ENCODE peak calls at places on chromosome 15, in five cellular contexts. T is nucleus accumbens; H is stimulated activated CD8-positive, alpha-beta memory T cell treated with anti-CD3 and anti-CD28 coated beads, Interleukin-7, amount 100 ng/mL, for 24 hours; E is renal cortical epithelial cell; I is OCI-LY7. N is an unnamed sample.

GRCh38 chr15:80873568-80873967 is 94.4 kb downstream of the CEMIP start:
- DNase-seq in H (no peak), T (no peak), E (no peak), I (no peak), N (peak)

GRCh38 chr15:80778964-80779657 is at the start of gene CEMIP:
- DNase-seq in I (no peak), T (no peak), H (peak), E (peak), N (peak)

GRCh38 chr15:38671675-38672141 is 107.1 kb upstream of the RASGRP1 start:
- DNase-seq in T (no peak), E (no peak), H (no peak), I (peak), N (no peak)

GRCh38 chr15:32838820-32839219 is 121.0 kb downstream of the GREM1 start:
- DNase-seq in T (peak), E (peak), I (no peak), H (no peak), N (peak)

GRCh38 chr15:77497942-77498361 is 77.3 kb downstream of the HMG20A start:
- DNase-seq in E (no peak), T (no peak), I (no peak), H (no peak), N (peak)

GRCh38 chr15:31932581-31932980 is 97.7 kb upstream of the CHRNA7 start:
- DNase-seq in T (no peak), I (no peak), E (no peak), H (no peak), N (no peak)

GRCh38 chr15:80701676-80702311 is 6.7 kb downstream of the ABHD17C start:
- DNase-seq in T (no peak), I (no peak), H (no peak), E (no peak), N (no peak)

GRCh38 chr15:45702041-45702440 is 67.2 kb downstream of the SQOR start:
- DNase-seq in I (no peak), H (no peak), T (no peak), E (no peak), N (no peak)